ENCODE peak calls at places on chromosomes 12 and 14, in eight cellular contexts. One of them, this sample, is unnamed.
A peak's percentile ranks its signal among the peaks of the same experiment; 100 is the strongest.

GRCh38 chr14:86780461-86780860 is 1212.5 kb downstream of the GALC start:
- DNase-seq in cardiac fibroblast: no peak
- DNase-seq in IMR-90: no peak
- DNase-seq in endothelial cell of umbilical vein: no peak
- DNase-seq in endothelial cell: no peak
- DNase-seq in choroid plexus epithelial cell: no peak
- DNase-seq in GM06990: no peak
- DNase-seq in OCI-LY7: no peak
- DNase-seq in this sample: no peak

GRCh38 chr12:97487470-97487869 is 24.9 kb downstream of the RMST start:
- DNase-seq in cardiac fibroblast: no peak
- DNase-seq in IMR-90: no peak
- DNase-seq in endothelial cell of umbilical vein: no peak
- DNase-seq in endothelial cell: no peak
- DNase-seq in choroid plexus epithelial cell: no peak
- DNase-seq in GM06990: no peak
- DNase-seq in OCI-LY7: no peak
- DNase-seq in this sample: no peak

GRCh38 chr12:91001306-91001705 is 3.5 kb downstream of the EPYC start:
- DNase-seq in cardiac fibroblast: no peak
- DNase-seq in IMR-90: no peak
- DNase-seq in endothelial cell of umbilical vein: peak; percentile 39
- DNase-seq in endothelial cell: no peak
- DNase-seq in choroid plexus epithelial cell: no peak
- DNase-seq in GM06990: no peak
- DNase-seq in OCI-LY7: no peak
- DNase-seq in this sample: no peak

GRCh38 chr14:64926398-64926995 is 12.2 kb downstream of the CHURC1 start:
- DNase-seq in cardiac fibroblast: no peak
- DNase-seq in IMR-90: no peak
- DNase-seq in endothelial cell of umbilical vein: no peak
- DNase-seq in endothelial cell: no peak
- DNase-seq in choroid plexus epithelial cell: no peak
- DNase-seq in GM06990: no peak
- DNase-seq in OCI-LY7: no peak
- DNase-seq in this sample: no peak

GRCh38 chr14:77120771-77121743 is 20.5 kb downstream of the ZDHHC22 start:
- DNase-seq in cardiac fibroblast: no peak
- DNase-seq in IMR-90: no peak
- DNase-seq in endothelial cell of umbilical vein: no peak
- DNase-seq in endothelial cell: no peak
- DNase-seq in choroid plexus epithelial cell: no peak
- DNase-seq in GM06990: peak; percentile 82
- DNase-seq in OCI-LY7: peak; percentile 95
- DNase-seq in this sample: peak; percentile 42

GRCh38 chr12:79983492-79983891 is 48.6 kb upstream of the PPP1R12A start:
- DNase-seq in cardiac fibroblast: peak; percentile 68
- DNase-seq in IMR-90: peak; percentile 78
- DNase-seq in endothelial cell of umbilical vein: no peak
- DNase-seq in endothelial cell: no peak
- DNase-seq in choroid plexus epithelial cell: peak; percentile 21
- DNase-seq in GM06990: no peak
- DNase-seq in OCI-LY7: no peak
- DNase-seq in this sample: no peak

GRCh38 chr12:124484067-124484466 is 83.3 kb downstream of the NCOR2 start:
- DNase-seq in cardiac fibroblast: no peak
- DNase-seq in IMR-90: no peak
- DNase-seq in endothelial cell of umbilical vein: no peak
- DNase-seq in endothelial cell: no peak
- DNase-seq in choroid plexus epithelial cell: no peak
- DNase-seq in GM06990: no peak
- DNase-seq in OCI-LY7: no peak
- DNase-seq in this sample: no peak

GRCh38 chr14:41488401-41488800 is 118.3 kb upstream of the LRFN5 start:
- DNase-seq in cardiac fibroblast: no peak
- DNase-seq in IMR-90: no peak
- DNase-seq in endothelial cell of umbilical vein: no peak
- DNase-seq in endothelial cell: no peak
- DNase-seq in choroid plexus epithelial cell: no peak
- DNase-seq in GM06990: no peak
- DNase-seq in OCI-LY7: no peak
- DNase-seq in this sample: no peak

GRCh38 chr12:66074561-66074960 is 56.0 kb downstream of the LLPH start:
- DNase-seq in cardiac fibroblast: peak; percentile 18
- DNase-seq in IMR-90: peak; percentile 79
- DNase-seq in endothelial cell of umbilical vein: no peak
- DNase-seq in endothelial cell: no peak
- DNase-seq in choroid plexus epithelial cell: peak; percentile 74
- DNase-seq in GM06990: no peak
- DNase-seq in OCI-LY7: no peak
- DNase-seq in this sample: no peak

GRCh38 chr12:47991592-47991991 is 12.7 kb downstream of the COL2A1 start:
- DNase-seq in cardiac fibroblast: no peak
- DNase-seq in IMR-90: no peak
- DNase-seq in endothelial cell of umbilical vein: no peak
- DNase-seq in endothelial cell: no peak
- DNase-seq in choroid plexus epithelial cell: no peak
- DNase-seq in GM06990: no peak
- DNase-seq in OCI-LY7: no peak
- DNase-seq in this sample: no peak

GRCh38 chr14:33773205-33774030 is 177.5 kb downstream of the EGLN3 start:
- DNase-seq in cardiac fibroblast: no peak
- DNase-seq in IMR-90: no peak
- DNase-seq in endothelial cell of umbilical vein: no peak
- DNase-seq in endothelial cell: no peak
- DNase-seq in choroid plexus epithelial cell: no peak
- DNase-seq in GM06990: no peak
- DNase-seq in OCI-LY7: peak; percentile 10
- DNase-seq in this sample: no peak

GRCh38 chr12:77113971-77114370 is 48.6 kb upstream of the E2F7 start:
- DNase-seq in cardiac fibroblast: peak; percentile 67
- DNase-seq in IMR-90: peak; percentile 49
- DNase-seq in endothelial cell of umbilical vein: peak; percentile 64
- DNase-seq in endothelial cell: no peak
- DNase-seq in choroid plexus epithelial cell: no peak
- DNase-seq in GM06990: no peak
- DNase-seq in OCI-LY7: no peak
- DNase-seq in this sample: no peak

GRCh38 chr14:44846232-44846824 is 115.4 kb downstream of the KLHL28 start:
- DNase-seq in cardiac fibroblast: peak; percentile 67
- DNase-seq in IMR-90: peak; percentile 55
- DNase-seq in endothelial cell of umbilical vein: peak; percentile 38
- DNase-seq in endothelial cell: peak; percentile 26
- DNase-seq in choroid plexus epithelial cell: peak; percentile 69
- DNase-seq in GM06990: no peak
- DNase-seq in OCI-LY7: peak; percentile 58
- DNase-seq in this sample: no peak

GRCh38 chr12:19002192-19002591 is 127.3 kb upstream of the PLEKHA5 start:
- DNase-seq in cardiac fibroblast: peak; percentile 16
- DNase-seq in IMR-90: no peak
- DNase-seq in endothelial cell of umbilical vein: no peak
- DNase-seq in endothelial cell: no peak
- DNase-seq in choroid plexus epithelial cell: peak; percentile 64
- DNase-seq in GM06990: no peak
- DNase-seq in OCI-LY7: no peak
- DNase-seq in this sample: no peak

GRCh38 chr12:47763481-47764344 is 5.0 kb upstream of the RAPGEF3 start:
- DNase-seq in cardiac fibroblast: no peak
- DNase-seq in IMR-90: no peak
- DNase-seq in endothelial cell of umbilical vein: no peak
- DNase-seq in endothelial cell: no peak
- DNase-seq in choroid plexus epithelial cell: no peak
- DNase-seq in GM06990: no peak
- DNase-seq in OCI-LY7: no peak
- DNase-seq in this sample: no peak

GRCh38 chr14:91129261-91129660 is 15.4 kb downstream of the DGLUCY start:
- DNase-seq in cardiac fibroblast: no peak
- DNase-seq in IMR-90: peak; percentile 20
- DNase-seq in endothelial cell of umbilical vein: no peak
- DNase-seq in endothelial cell: no peak
- DNase-seq in choroid plexus epithelial cell: no peak
- DNase-seq in GM06990: no peak
- DNase-seq in OCI-LY7: no peak
- DNase-seq in this sample: no peak

GRCh38 chr12:79563021-79563739 is 127.6 kb downstream of the PAWR start:
- DNase-seq in cardiac fibroblast: no peak
- DNase-seq in IMR-90: no peak
- DNase-seq in endothelial cell of umbilical vein: no peak
- DNase-seq in endothelial cell: no peak
- DNase-seq in choroid plexus epithelial cell: no peak
- DNase-seq in GM06990: no peak
- DNase-seq in OCI-LY7: no peak
- DNase-seq in this sample: no peak

GRCh38 chr12:132094269-132094891 is 49.7 kb downstream of the DDX51 start:
- DNase-seq in cardiac fibroblast: no peak
- DNase-seq in IMR-90: no peak
- DNase-seq in endothelial cell of umbilical vein: no peak
- DNase-seq in endothelial cell: no peak
- DNase-seq in choroid plexus epithelial cell: no peak
- DNase-seq in GM06990: no peak
- DNase-seq in OCI-LY7: no peak
- DNase-seq in this sample: no peak

GRCh38 chr14:57013987-57014386 is 203.7 kb upstream of the OTX2 start:
- DNase-seq in cardiac fibroblast: no peak
- DNase-seq in IMR-90: no peak
- DNase-seq in endothelial cell of umbilical vein: no peak
- DNase-seq in endothelial cell: no peak
- DNase-seq in choroid plexus epithelial cell: no peak
- DNase-seq in GM06990: no peak
- DNase-seq in OCI-LY7: no peak
- DNase-seq in this sample: no peak
- TF ChIP-seq CTCF in cardiac fibroblast: no peak
- TF ChIP-seq CTCF in IMR-90: no peak
- TF ChIP-seq CTCF in endothelial cell of umbilical vein: no peak
- TF ChIP-seq CTCF in endothelial cell: no peak
- TF ChIP-seq CTCF in choroid plexus epithelial cell: no peak
- TF ChIP-seq CTCF in GM06990: no peak
- TF ChIP-seq CTCF in OCI-LY7: no peak
- TF ChIP-seq CTCF in this sample: no peak

DNA sequence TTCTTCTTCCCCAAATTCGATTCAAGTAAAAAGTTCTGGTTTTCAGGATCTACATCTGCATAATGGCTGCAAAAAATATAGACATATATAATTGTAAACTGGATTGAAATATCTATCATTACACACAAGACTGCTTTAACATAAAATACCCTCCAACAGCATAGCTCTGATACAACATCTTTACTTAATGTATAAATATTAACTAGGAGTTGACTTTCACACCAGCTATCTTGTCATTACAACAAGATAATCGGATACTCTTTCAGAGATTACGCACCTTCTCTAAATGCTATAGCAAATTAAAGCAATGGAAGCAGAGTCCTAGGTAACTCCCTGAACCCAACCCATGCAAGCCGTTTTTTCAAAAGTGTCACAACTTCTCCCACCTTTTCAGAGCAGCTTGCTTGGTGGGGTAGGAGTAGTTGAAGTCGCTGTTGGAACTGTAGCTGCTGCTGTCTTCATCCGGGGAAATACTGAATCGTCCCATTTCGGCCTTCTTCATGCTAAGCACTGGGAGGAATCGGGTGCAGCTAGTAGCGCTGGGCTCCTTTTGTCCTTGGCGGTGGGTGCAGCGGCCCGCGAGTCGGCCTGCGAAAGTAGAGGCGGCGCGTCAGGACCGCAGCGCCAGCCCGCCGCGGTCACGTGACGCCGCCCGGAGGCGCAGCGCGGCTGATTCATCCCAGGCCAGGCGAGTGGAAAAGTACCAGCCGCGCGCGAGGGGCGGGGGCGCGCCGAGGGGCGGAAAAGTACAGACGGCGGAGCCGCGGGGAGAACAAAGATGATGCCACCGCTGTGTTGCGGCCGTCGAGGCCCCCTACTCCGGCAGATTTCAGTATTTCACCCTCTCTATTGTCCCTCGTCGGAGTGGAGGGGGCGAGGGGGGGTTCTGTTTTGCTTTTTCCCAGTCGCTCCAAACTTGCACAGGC is 1.5 kb downstream of the SLC38A2 start:
- DNase-seq in cardiac fibroblast: peak; percentile 83
- DNase-seq in IMR-90: peak; percentile 79
- DNase-seq in endothelial cell of umbilical vein: peak; percentile 88
- DNase-seq in endothelial cell: peak; percentile 96
- DNase-seq in choroid plexus epithelial cell: peak; percentile 92
- DNase-seq in GM06990: peak; percentile 95
- DNase-seq in OCI-LY7: peak; percentile 91
- DNase-seq in this sample: peak; percentile 96
- TF ChIP-seq CTCF in cardiac fibroblast: no peak
- TF ChIP-seq CTCF in IMR-90: peak; percentile 18
- TF ChIP-seq CTCF in endothelial cell of umbilical vein: no peak
- TF ChIP-seq CTCF in endothelial cell: no peak
- TF ChIP-seq CTCF in choroid plexus epithelial cell: no peak
- TF ChIP-seq CTCF in GM06990: no peak
- TF ChIP-seq CTCF in OCI-LY7: no peak
- TF ChIP-seq CTCF in this sample: no peak

DNA sequence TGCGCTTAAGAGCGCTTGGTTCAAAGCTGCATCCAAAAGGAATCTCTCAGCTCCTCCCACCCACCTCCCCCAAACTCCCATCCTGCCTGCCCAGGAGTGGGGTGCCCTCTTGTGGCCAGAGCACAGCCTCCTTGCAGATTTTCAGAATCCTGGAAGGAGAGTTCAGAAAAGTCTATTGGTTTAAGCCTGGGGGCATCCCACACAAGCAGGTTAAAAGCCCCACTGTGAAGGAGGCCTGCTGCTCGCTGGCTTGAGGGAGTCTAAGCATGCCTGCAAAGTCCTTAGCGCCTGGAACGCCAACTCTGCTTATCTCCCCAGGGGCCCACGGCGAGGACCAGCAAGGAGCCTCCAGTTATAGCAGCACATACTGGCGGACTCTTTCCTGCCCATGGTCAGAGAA is 297.1 kb downstream of the KSR2 start:
- DNase-seq in cardiac fibroblast: no peak
- DNase-seq in IMR-90: no peak
- DNase-seq in endothelial cell of umbilical vein: peak; percentile 44
- DNase-seq in endothelial cell: peak; percentile 71
- DNase-seq in choroid plexus epithelial cell: peak; percentile 1
- DNase-seq in GM06990: no peak
- DNase-seq in OCI-LY7: peak; percentile 11
- DNase-seq in this sample: peak; percentile 71
- TF ChIP-seq CTCF in cardiac fibroblast: peak; percentile 14
- TF ChIP-seq CTCF in IMR-90: no peak
- TF ChIP-seq CTCF in endothelial cell of umbilical vein: peak; percentile 39
- TF ChIP-seq CTCF in endothelial cell: peak; percentile 60
- TF ChIP-seq CTCF in choroid plexus epithelial cell: peak; percentile 23
- TF ChIP-seq CTCF in GM06990: peak; percentile 67
- TF ChIP-seq CTCF in OCI-LY7: peak; percentile 74
- TF ChIP-seq CTCF in this sample: peak; percentile 46

GRCh38 chr12:88419794-88420193 is 160.5 kb downstream of the KITLG start:
- DNase-seq in cardiac fibroblast: peak; percentile 63
- DNase-seq in IMR-90: peak; percentile 17
- DNase-seq in endothelial cell of umbilical vein: no peak
- DNase-seq in endothelial cell: no peak
- DNase-seq in choroid plexus epithelial cell: peak; percentile 48
- DNase-seq in GM06990: no peak
- DNase-seq in OCI-LY7: no peak
- DNase-seq in this sample: no peak

GRCh38 chr12:88420460-88420859 is 159.8 kb downstream of the KITLG start:
- DNase-seq in cardiac fibroblast: peak; percentile 97
- DNase-seq in IMR-90: peak; percentile 94
- DNase-seq in endothelial cell of umbilical vein: no peak
- DNase-seq in endothelial cell: no peak
- DNase-seq in choroid plexus epithelial cell: peak; percentile 93
- DNase-seq in GM06990: no peak
- DNase-seq in OCI-LY7: no peak
- DNase-seq in this sample: no peak

GRCh38 chr12:88428350-88428749 is 151.9 kb downstream of the KITLG start:
- DNase-seq in cardiac fibroblast: no peak
- DNase-seq in IMR-90: no peak
- DNase-seq in endothelial cell of umbilical vein: no peak
- DNase-seq in endothelial cell: no peak
- DNase-seq in choroid plexus epithelial cell: no peak
- DNase-seq in GM06990: no peak
- DNase-seq in OCI-LY7: no peak
- DNase-seq in this sample: no peak

GRCh38 chr12:88424791-88425730 is 155.2 kb downstream of the KITLG start:
- DNase-seq in cardiac fibroblast: no peak
- DNase-seq in IMR-90: no peak
- DNase-seq in endothelial cell of umbilical vein: no peak
- DNase-seq in endothelial cell: no peak
- DNase-seq in choroid plexus epithelial cell: no peak
- DNase-seq in GM06990: no peak
- DNase-seq in OCI-LY7: no peak
- DNase-seq in this sample: no peak
- TF ChIP-seq CTCF in cardiac fibroblast: no peak
- TF ChIP-seq CTCF in IMR-90: no peak
- TF ChIP-seq CTCF in endothelial cell of umbilical vein: no peak
- TF ChIP-seq CTCF in endothelial cell: no peak
- TF ChIP-seq CTCF in choroid plexus epithelial cell: no peak
- TF ChIP-seq CTCF in GM06990: no peak
- TF ChIP-seq CTCF in OCI-LY7: no peak
- TF ChIP-seq CTCF in this sample: no peak